ENCODE peak calls at places on chromosomes 5 and 9, in six cellular contexts. W is NCI-H2171, T is GM23338, U is GM04504, Q is C1 segment of cervical spinal cord, H is dorsolateral prefrontal cortex. I is an unnamed sample.

GRCh38 chr5:154202379-154203260 is 12.1 kb downstream of the GALNT10 start:
- DNase-seq in T (peak; percentile 25), W (no peak), U (no peak), Q (no peak), H (no peak), I (peak; percentile 79)

GRCh38 chr9:133693116-133693515 is 45.0 kb downstream of the SARDH start:
- DNase-seq in Q (no peak), U (no peak), W (no peak), T (no peak), H (no peak), I (no peak)

GRCh38 chr5:150066901-150067396 is 19.4 kb downstream of the CSF1R start:
- DNase-seq in T (no peak), Q (no peak), W (no peak), H (no peak), U (peak; percentile 35), I (no peak)

GRCh38 chr9:19946446-19947109 is 157.7 kb upstream of the SLC24A2 start:
- DNase-seq in W (no peak), H (peak; percentile 43), U (no peak), T (peak; percentile 60), Q (no peak), I (peak; percentile 22)

GRCh38 chr9:89422151-89422918 is 75.6 kb downstream of the SEMA4D start:
- DNase-seq in H (no peak), W (no peak), Q (no peak), U (no peak), T (no peak), I (no peak)

GRCh38 chr9:69130456-69131441 is 43.3 kb upstream of the TJP2 start:
- DNase-seq in T (peak; percentile 1), W (no peak), Q (no peak), U (peak; percentile 76), H (no peak), I (no peak)

GRCh38 chr9:17402309-17402708 is 176.6 kb upstream of the SH3GL2 start:
- DNase-seq in Q (no peak), H (no peak), U (peak; percentile 3), T (peak; percentile 77), W (no peak), I (peak; percentile 16)

GRCh38 chr5:124751031-124751430 is 4.6 kb upstream of the ZNF608 start:
- DNase-seq in Q (no peak), T (peak; percentile 79), H (no peak), W (no peak), U (no peak), I (no peak)

GRCh38 chr9:112112519-112112918 is 62.6 kb downstream of the SUSD1 start:
- DNase-seq in Q (no peak), H (no peak), W (no peak), T (no peak), U (peak; percentile 69), I (no peak)

GRCh38 chr5:10457682-10458574 is 16.2 kb downstream of the ROPN1L start:
- DNase-seq in Q (no peak), H (no peak), T (peak; percentile 23), W (peak; percentile 69), U (no peak), I (no peak)

GRCh38 chr5:172173771-172174170 is 14.3 kb downstream of the STK10 start:
- DNase-seq in W (no peak), T (no peak), U (no peak), Q (no peak), H (no peak), I (no peak)

GRCh38 chr9:124551472-124552339 is 44.5 kb upstream of the NR5A1 start:
- DNase-seq in Q (peak; percentile 17), U (no peak), H (peak; percentile 58), T (peak; percentile 88), W (no peak), I (no peak)

GRCh38 chr5:75707911-75708509 is 9.2 kb downstream of the POC5 start:
- DNase-seq in H (no peak), Q (no peak), W (no peak), U (no peak), T (no peak), I (no peak)

GRCh38 chr5:101942321-101942882 is 353.7 kb downstream of the SLCO4C1 start:
- DNase-seq in Q (no peak), T (peak; percentile 74), H (peak; percentile 12), W (peak; percentile 4), U (no peak), I (peak; percentile 61)

GRCh38 chr5:72452515-72453259 is 54.5 kb downstream of the ZNF366 start:
- DNase-seq in Q (no peak), H (no peak), T (no peak), U (peak; percentile 81), W (no peak), I (no peak)

GRCh38 chr5:20231040-20231439 is 243.0 kb upstream of the CDH18 start:
- DNase-seq in T (peak; percentile 4), U (no peak), H (no peak), Q (no peak), W (no peak), I (no peak)

GRCh38 chr5:176629317-176629852 is 949 bp downstream of the SNCB start:
- DNase-seq in T (no peak), H (no peak), W (no peak), Q (no peak), U (no peak), I (no peak)

GRCh38 chr5:80116465-80116864 is 81.3 kb downstream of the THBS4 start:
- DNase-seq in Q (no peak), T (no peak), W (no peak), H (no peak), U (no peak), I (no peak)

GRCh38 chr5:3139596-3139995 is 388.1 kb upstream of the IRX2 start:
- DNase-seq in W (no peak), T (no peak), Q (no peak), H (peak; percentile 57), U (no peak), I (no peak)

GRCh38 chr9:128392302-128393152 is 21.4 kb downstream of the URM1 start:
- DNase-seq in T (peak; percentile 66), H (no peak), W (no peak), Q (no peak), U (no peak), I (no peak)

GRCh38 chr5:107058239-107058638 is 612.5 kb downstream of the EFNA5 start:
- DNase-seq in W (no peak), T (no peak), U (no peak), Q (no peak), H (no peak), I (no peak)

GRCh38 chr9:13992136-13992798 is 321.7 kb downstream of the NFIB start:
- DNase-seq in W (no peak), T (no peak), H (no peak), Q (no peak), U (no peak), I (peak; percentile 10)

GRCh38 chr9:120935383-120935857 is 8.8 kb upstream of the TRAF1 start:
- DNase-seq in Q (peak; percentile 86), T (no peak), H (peak; percentile 87), W (peak; percentile 76), U (peak; percentile 84), I (peak; percentile 96)

GRCh38 chr9:7500521-7500920 is 299.1 kb downstream of the DMAC1 start:
- DNase-seq in U (no peak), H (no peak), W (no peak), Q (no peak), T (no peak), I (peak; percentile 92)

GRCh38 chr9:15243086-15243485 is 63.9 kb downstream of the TTC39B start:
- DNase-seq in Q (no peak), U (no peak), H (no peak), W (no peak), T (no peak), I (no peak)

GRCh38 chr5:108801776-108802175 is 54.1 kb downstream of the FER start:
- DNase-seq in W (no peak), Q (no peak), H (no peak), T (no peak), U (peak; percentile 71), I (no peak)